ENCODE peak calls at places on chromosomes 13 and 19, in four cellular contexts. One of them, this sample, is unnamed.

GRCh38 chr19:35777961-35778360 is 2.6 kb downstream of the ARHGAP33 start:
- DNase-seq in IMR-90: no peak
- DNase-seq in suprapubic skin: peak; percentile 52
- DNase-seq in brain microvascular endothelial cell: no peak
- DNase-seq in this sample: no peak

GRCh38 chr13:109454167-109454917 is 332.0 kb downstream of the IRS2 start:
- DNase-seq in IMR-90: peak; percentile 46
- DNase-seq in suprapubic skin: no peak
- DNase-seq in brain microvascular endothelial cell: no peak
- DNase-seq in this sample: no peak

GRCh38 chr13:97366172-97366688 is 67.7 kb upstream of the RAP2A start:
- DNase-seq in IMR-90: no peak
- DNase-seq in suprapubic skin: no peak
- DNase-seq in brain microvascular endothelial cell: no peak
- DNase-seq in this sample: no peak

GRCh38 chr13:70353096-70353495 is 244.8 kb upstream of the KLHL1 start:
- DNase-seq in IMR-90: no peak
- DNase-seq in suprapubic skin: no peak
- DNase-seq in brain microvascular endothelial cell: no peak
- DNase-seq in this sample: no peak

GRCh38 chr19:3512562-3512961 is 6.5 kb downstream of the FZR1 start:
- DNase-seq in IMR-90: no peak
- DNase-seq in suprapubic skin: no peak
- DNase-seq in brain microvascular endothelial cell: no peak
- DNase-seq in this sample: no peak

GRCh38 chr19:41617941-41618730 is 8.7 kb downstream of the CEACAM4 start:
- DNase-seq in IMR-90: no peak
- DNase-seq in suprapubic skin: no peak
- DNase-seq in brain microvascular endothelial cell: no peak
- DNase-seq in this sample: no peak

GRCh38 chr13:114152831-114153371 is 20.5 kb upstream of the RASA3 start:
- DNase-seq in IMR-90: no peak
- DNase-seq in suprapubic skin: no peak
- DNase-seq in brain microvascular endothelial cell: no peak
- DNase-seq in this sample: no peak

GRCh38 chr19:45428385-45429231 is 4.9 kb upstream of the ERCC1 start:
- DNase-seq in IMR-90: peak; percentile 59
- DNase-seq in suprapubic skin: peak; percentile 80
- DNase-seq in brain microvascular endothelial cell: peak; percentile 39
- DNase-seq in this sample: peak; percentile 78

GRCh38 chr19:7912144-7912696 is 2.4 kb upstream of the TGFBR3L start:
- DNase-seq in IMR-90: no peak
- DNase-seq in suprapubic skin: no peak
- DNase-seq in brain microvascular endothelial cell: no peak
- DNase-seq in this sample: no peak

GRCh38 chr19:32252333-32252669 is 93.1 kb upstream of the ZNF507 start:
- DNase-seq in IMR-90: no peak
- DNase-seq in suprapubic skin: no peak
- DNase-seq in brain microvascular endothelial cell: no peak
- DNase-seq in this sample: no peak

GRCh38 chr19:38701455-38702063 is 42.7 kb downstream of the CAPN12 start:
- DNase-seq in IMR-90: peak; percentile 21
- DNase-seq in suprapubic skin: no peak
- DNase-seq in brain microvascular endothelial cell: no peak
- DNase-seq in this sample: no peak

GRCh38 chr13:34816118-34816517 is 126.0 kb upstream of the NBEA start:
- DNase-seq in IMR-90: no peak
- DNase-seq in suprapubic skin: no peak
- DNase-seq in brain microvascular endothelial cell: no peak
- DNase-seq in this sample: no peak

GRCh38 chr19:40059624-40060023 is 3.6 kb upstream of the ZNF780B start:
- DNase-seq in IMR-90: no peak
- DNase-seq in suprapubic skin: no peak
- DNase-seq in brain microvascular endothelial cell: no peak
- DNase-seq in this sample: no peak

GRCh38 chr13:76289558-76289957 is 596.6 kb downstream of the KCTD12 start:
- DNase-seq in IMR-90: no peak
- DNase-seq in suprapubic skin: no peak
- DNase-seq in brain microvascular endothelial cell: no peak
- DNase-seq in this sample: no peak

GRCh38 chr19:29966594-29967249 is 24.7 kb downstream of the URI1 start:
- DNase-seq in IMR-90: peak; percentile 34
- DNase-seq in suprapubic skin: no peak
- DNase-seq in brain microvascular endothelial cell: no peak
- DNase-seq in this sample: no peak

GRCh38 chr13:47831265-47831664 is 169.8 kb downstream of the SUCLA2 start:
- DNase-seq in IMR-90: peak; percentile 23
- DNase-seq in suprapubic skin: no peak
- DNase-seq in brain microvascular endothelial cell: no peak
- DNase-seq in this sample: no peak

GRCh38 chr19:52942371-52943133 is 19.3 kb upstream of the ZNF888 start:
- DNase-seq in IMR-90: peak; percentile 75
- DNase-seq in suprapubic skin: peak; percentile 97
- DNase-seq in brain microvascular endothelial cell: peak; percentile 84
- DNase-seq in this sample: peak; percentile 98

GRCh38 chr13:93847162-93847561 is 620.6 kb downstream of the GPC6 start:
- DNase-seq in IMR-90: peak; percentile 93
- DNase-seq in suprapubic skin: no peak
- DNase-seq in brain microvascular endothelial cell: peak; percentile 77
- DNase-seq in this sample: no peak

GRCh38 chr13:35854286-35854685 is 276.9 kb downstream of the DCLK1 start:
- DNase-seq in IMR-90: no peak
- DNase-seq in suprapubic skin: no peak
- DNase-seq in brain microvascular endothelial cell: no peak
- DNase-seq in this sample: no peak
- H3K4me3 ChIP-seq in IMR-90: no peak overlapping the region
- H3K4me3 ChIP-seq in suprapubic skin: peak overlapping the region; percentile 27
- H3K4me3 ChIP-seq in brain microvascular endothelial cell: no peak overlapping the region
- H3K4me3 ChIP-seq in this sample: no peak overlapping the region

DNA sequence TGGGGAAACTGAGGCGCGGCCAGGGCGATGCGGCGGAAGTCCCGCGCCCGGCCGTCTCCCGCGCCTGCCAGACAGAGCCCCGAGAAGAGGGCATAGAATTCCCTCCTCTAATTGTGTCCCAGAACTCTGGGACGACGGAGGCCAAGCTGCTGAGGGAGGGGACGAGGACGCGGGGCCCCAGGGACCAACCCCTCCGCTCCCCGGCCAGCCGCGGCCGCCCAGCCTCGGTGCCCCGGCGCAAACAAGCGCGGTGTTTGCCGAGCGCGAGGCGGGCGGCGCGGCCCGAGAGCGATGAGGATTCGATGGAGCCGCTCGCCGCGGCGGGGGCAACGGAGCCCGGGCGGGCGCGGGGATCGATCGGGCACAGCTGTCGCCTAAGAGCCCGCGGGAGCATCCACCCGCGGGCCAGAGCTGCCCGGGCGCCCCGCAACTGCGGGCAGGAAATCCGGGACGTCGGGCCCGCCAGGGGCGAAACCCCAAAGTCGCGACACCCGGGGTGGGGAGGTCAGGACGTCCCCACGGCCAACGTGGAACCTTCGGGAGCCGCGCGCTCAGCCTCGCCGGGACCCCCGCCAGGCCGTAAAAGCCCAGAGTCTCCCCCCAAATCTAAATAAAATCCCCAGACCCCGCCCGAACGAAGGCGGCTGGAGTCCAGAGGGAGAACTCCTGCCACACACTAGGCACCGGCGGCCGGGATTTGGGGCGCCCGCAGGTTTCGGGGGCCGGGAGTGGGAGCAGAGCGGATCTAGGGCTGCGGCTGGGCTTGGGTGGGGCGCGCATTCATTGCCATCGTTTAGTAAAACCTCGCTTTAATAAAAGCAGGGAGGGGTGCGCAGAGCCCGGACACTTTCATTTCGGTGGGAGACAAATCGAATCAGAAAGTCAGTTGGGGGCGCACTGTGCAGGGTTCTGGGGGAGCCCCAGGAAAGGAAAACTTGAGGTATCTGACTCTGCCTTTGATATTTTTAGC is 3.6 kb upstream of the ONECUT3 start:
- DNase-seq in IMR-90: no peak
- DNase-seq in suprapubic skin: no peak
- DNase-seq in brain microvascular endothelial cell: no peak
- DNase-seq in this sample: no peak
- H3K27me3 ChIP-seq in IMR-90: peaks cover 69% of the 10 kb centered on the region
- H3K27me3 ChIP-seq in suprapubic skin: peaks cover 99% of the 10 kb centered on the region
- H3K27me3 ChIP-seq in brain microvascular endothelial cell: peaks cover 73% of the 10 kb centered on the region
- H3K27me3 ChIP-seq in this sample: peaks cover 92% of the 10 kb centered on the region

GRCh38 chr13:50893211-50893852 is 16.3 kb upstream of the RNASEH2B start:
- DNase-seq in IMR-90: peak; percentile 19
- DNase-seq in suprapubic skin: no peak
- DNase-seq in brain microvascular endothelial cell: no peak
- DNase-seq in this sample: no peak

GRCh38 chr13:50891206-50891605 is 18.4 kb upstream of the RNASEH2B start:
- DNase-seq in IMR-90: no peak
- DNase-seq in suprapubic skin: no peak
- DNase-seq in brain microvascular endothelial cell: no peak
- DNase-seq in this sample: no peak

GRCh38 chr13:50894042-50894441 is 15.5 kb upstream of the RNASEH2B start:
- DNase-seq in IMR-90: no peak
- DNase-seq in suprapubic skin: no peak
- DNase-seq in brain microvascular endothelial cell: no peak
- DNase-seq in this sample: no peak

GRCh38 chr13:50894504-50894903 is 15.1 kb upstream of the RNASEH2B start:
- DNase-seq in IMR-90: no peak
- DNase-seq in suprapubic skin: no peak
- DNase-seq in brain microvascular endothelial cell: no peak
- DNase-seq in this sample: no peak

DNA sequence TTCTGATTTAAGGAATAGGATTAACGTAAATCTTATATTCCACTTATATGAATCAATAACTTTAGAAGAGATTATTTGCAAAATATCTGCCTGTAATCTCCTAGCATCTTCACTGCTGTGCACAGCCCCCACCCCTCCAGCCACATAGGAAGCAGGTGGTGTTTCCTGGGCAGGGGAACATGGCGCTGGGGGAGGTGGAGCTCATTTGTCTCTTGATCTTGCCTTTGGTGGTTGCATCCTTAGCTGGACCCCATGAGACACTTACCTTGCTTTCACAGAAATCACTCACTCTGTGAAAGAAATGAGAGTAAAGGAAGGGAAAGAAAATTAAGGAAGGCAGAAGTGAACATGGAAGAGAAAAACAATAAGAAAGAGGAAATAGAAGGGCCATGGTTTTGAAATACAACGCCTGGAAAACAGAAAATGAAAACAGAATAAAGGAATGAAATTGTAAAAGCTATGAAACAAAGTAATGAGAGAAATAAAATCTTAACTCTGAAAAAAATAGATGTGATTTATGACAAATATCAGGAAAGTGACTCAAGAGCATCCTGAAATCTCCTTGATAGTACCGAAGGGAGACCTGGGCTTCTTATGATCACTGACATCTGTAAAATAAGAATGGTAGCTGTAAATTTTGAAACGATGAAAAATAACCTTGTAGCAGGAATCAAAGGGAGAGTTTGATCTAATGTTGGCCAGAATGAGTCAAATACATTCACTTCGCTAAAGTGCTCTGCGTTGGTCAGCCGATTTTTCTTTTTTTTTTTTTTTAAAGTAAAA is 17.2 kb upstream of the RNASEH2B start:
- DNase-seq in IMR-90: no peak
- DNase-seq in suprapubic skin: no peak
- DNase-seq in brain microvascular endothelial cell: no peak
- DNase-seq in this sample: no peak
- H3K4me3 ChIP-seq in IMR-90: no peak overlapping the region
- H3K4me3 ChIP-seq in suprapubic skin: no peak overlapping the region
- H3K4me3 ChIP-seq in brain microvascular endothelial cell: no peak overlapping the region
- H3K4me3 ChIP-seq in this sample: no peak overlapping the region

GRCh38 chr13:27919934-27920676 is at the start of gene PDX1:
- DNase-seq in IMR-90: no peak
- DNase-seq in suprapubic skin: no peak
- DNase-seq in brain microvascular endothelial cell: no peak
- DNase-seq in this sample: no peak

GRCh38 chr13:27920677-27921420 is 1.0 kb downstream of the PDX1 start:
- DNase-seq in IMR-90: peak; percentile 6
- DNase-seq in suprapubic skin: no peak
- DNase-seq in brain microvascular endothelial cell: no peak
- DNase-seq in this sample: no peak

GRCh38 chr13:27918918-27919255 is 913 bp upstream of the PDX1 start:
- DNase-seq in IMR-90: no peak
- DNase-seq in suprapubic skin: no peak
- DNase-seq in brain microvascular endothelial cell: no peak
- DNase-seq in this sample: no peak

GRCh38 chr13:27918041-27918917 is 1.5 kb upstream of the PDX1 start:
- DNase-seq in IMR-90: no peak
- DNase-seq in suprapubic skin: no peak
- DNase-seq in brain microvascular endothelial cell: no peak
- DNase-seq in this sample: no peak

DNA sequence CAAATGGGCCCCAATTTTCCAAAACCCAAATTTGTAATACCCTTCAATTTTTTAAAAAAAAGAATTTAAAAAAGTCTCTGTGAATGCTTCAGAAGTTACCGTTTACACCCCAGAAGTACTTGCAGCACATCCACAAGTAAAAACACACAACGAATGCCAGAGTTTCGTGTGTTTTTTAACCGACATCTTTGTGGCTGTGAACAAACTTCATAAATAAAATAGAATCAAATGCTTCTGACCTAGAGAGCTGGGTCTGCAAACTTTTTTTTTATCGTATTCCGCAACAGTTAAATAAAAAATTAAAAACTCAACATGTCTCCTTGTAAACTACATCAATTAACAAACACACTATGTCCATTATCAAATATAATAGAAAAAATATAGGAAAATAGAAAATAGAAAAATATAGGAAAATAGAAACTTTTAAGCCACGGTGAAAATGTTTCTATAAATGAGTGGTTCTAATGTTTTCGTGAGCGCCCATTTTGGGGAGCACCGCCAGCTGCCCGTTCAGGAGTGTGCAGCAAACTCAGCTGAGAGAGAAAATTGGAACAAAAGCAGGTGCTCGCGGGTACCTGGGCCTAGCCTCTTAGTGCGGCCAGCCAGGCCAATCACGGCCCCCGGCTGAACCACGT is 384 bp upstream of the PDX1 start:
- DNase-seq in IMR-90: no peak
- DNase-seq in suprapubic skin: no peak
- DNase-seq in brain microvascular endothelial cell: no peak
- DNase-seq in this sample: no peak
- H3K27me3 ChIP-seq in IMR-90: peaks cover 87% of the 10 kb centered on the region
- H3K27me3 ChIP-seq in suprapubic skin: peaks cover 100% of the 10 kb centered on the region
- H3K27me3 ChIP-seq in brain microvascular endothelial cell: peaks cover 90% of the 10 kb centered on the region
- H3K27me3 ChIP-seq in this sample: peaks cover 98% of the 10 kb centered on the region

This sample was measured in left lung.